ENCODE peak calls at places on chromosomes 2 and 18, in ten cellular contexts. H, J, M, Y, N, R, C, G, Q and I are unnamed samples.

GRCh38 chr18:13175754-13176210 is 42.8 kb upstream of the LDLRAD4 start:
- DNase-seq in H (peak), J (no peak), M (peak), Y (no peak), N (no peak), R (no peak), C (peak), G (no peak), Q (no peak), I (no peak)

GRCh38 chr2:10814571-10815331 is 2.2 kb upstream of the PDIA6 start:
- DNase-seq in H (no peak), J (no peak), M (peak), Y (no peak), N (no peak), R (no peak), C (no peak), G (no peak), Q (no peak), I (no peak)

GRCh38 chr2:166372046-166372445 is 3.7 kb downstream of the SCN9A start:
- DNase-seq in H (no peak), J (no peak), M (peak), Y (no peak), N (peak), R (no peak), C (peak), G (no peak), Q (no peak), I (no peak)

GRCh38 chr2:190507135-190507534 is 27.4 kb downstream of the NEMP2 start:
- DNase-seq in H (no peak), J (no peak), M (no peak), Y (no peak), N (no peak), R (no peak), C (no peak), G (no peak), Q (no peak), I (no peak)

GRCh38 chr2:83594261-83594660 is 864.8 kb downstream of the SUCLG1 start:
- DNase-seq in H (no peak), J (no peak), M (no peak), Y (no peak), N (no peak), R (no peak), C (no peak), G (peak), Q (no peak), I (no peak)

GRCh38 chr2:129762386-129763189 is 216.9 kb upstream of the RAB6C start:
- DNase-seq in H (no peak), J (no peak), M (no peak), Y (no peak), N (no peak), R (no peak), C (no peak), G (no peak), Q (no peak), I (no peak)

GRCh38 chr2:118838741-118839455 is 8.6 kb downstream of the EN1 start:
- DNase-seq in H (no peak), J (no peak), M (no peak), Y (no peak), N (no peak), R (no peak), C (no peak), G (no peak), Q (no peak), I (no peak)

GRCh38 chr2:11812466-11813100 is 66.2 kb downstream of the LPIN1 start:
- DNase-seq in H (no peak), J (no peak), M (no peak), Y (no peak), N (no peak), R (no peak), C (no peak), G (no peak), Q (no peak), I (no peak)

GRCh38 chr2:46257476-46257875 is 39.7 kb upstream of the EPAS1 start:
- DNase-seq in H (peak), J (no peak), M (no peak), Y (no peak), N (peak), R (no peak), C (no peak), G (peak), Q (peak), I (no peak)

GRCh38 chr2:128775064-128775347 is 456.3 kb upstream of the HS6ST1 start:
- DNase-seq in H (no peak), J (no peak), M (no peak), Y (no peak), N (no peak), R (no peak), C (no peak), G (no peak), Q (no peak), I (no peak)

GRCh38 chr2:223578846-223579245 is 23.3 kb downstream of the SCG2 start:
- DNase-seq in H (peak), J (no peak), M (no peak), Y (no peak), N (no peak), R (no peak), C (no peak), G (no peak), Q (no peak), I (no peak)

GRCh38 chr2:43133708-43134570 is 92.5 kb downstream of the ZFP36L2 start:
- DNase-seq in H (no peak), J (peak), M (no peak), Y (peak), N (no peak), R (no peak), C (no peak), G (no peak), Q (peak), I (no peak)
- TF ChIP-seq CTCF in H (no peak), J (no peak), M (no peak), Y (no peak), N (no peak), R (no peak), C (no peak), G (no peak), Q (peak), I (no peak)

GRCh38 chr2:15651367-15651727 is 59.7 kb downstream of the DDX1 start:
- DNase-seq in H (no peak), J (no peak), M (no peak), Y (no peak), N (no peak), R (no peak), C (no peak), G (no peak), Q (no peak), I (no peak)

GRCh38 chr2:15648593-15649525 is 57.2 kb downstream of the DDX1 start:
- DNase-seq in H (no peak), J (no peak), M (no peak), Y (no peak), N (no peak), R (no peak), C (no peak), G (no peak), Q (no peak), I (no peak)

GRCh38 chr2:15647622-15648590 is 56.2 kb downstream of the DDX1 start:
- DNase-seq in H (no peak), J (no peak), M (no peak), Y (no peak), N (no peak), R (no peak), C (no peak), G (no peak), Q (no peak), I (no peak)

GRCh38 chr2:15650616-15651366 is 59.1 kb downstream of the DDX1 start:
- DNase-seq in H (no peak), J (no peak), M (no peak), Y (no peak), N (no peak), R (no peak), C (no peak), G (no peak), Q (no peak), I (no peak)

GRCh38 chr2:15649556-15650255 is 58.0 kb downstream of the DDX1 start:
- DNase-seq in H (no peak), J (no peak), M (no peak), Y (no peak), N (no peak), R (no peak), C (no peak), G (no peak), Q (no peak), I (no peak)
- TF ChIP-seq CTCF in H (no peak), J (no peak), M (no peak), Y (no peak), N (no peak), R (no peak), C (no peak), G (no peak), Q (no peak), I (no peak)

GRCh38 chr2:240182966-240183365 is 42.5 kb upstream of the OTOS start:
- DNase-seq in H (no peak), J (no peak), M (no peak), Y (no peak), N (no peak), R (no peak), C (no peak), G (no peak), Q (no peak), I (no peak)

GRCh38 chr2:240182476-240182875 is 42.0 kb upstream of the OTOS start:
- DNase-seq in H (no peak), J (no peak), M (no peak), Y (no peak), N (no peak), R (no peak), C (no peak), G (no peak), Q (no peak), I (no peak)

GRCh38 chr2:240184198-240184590 is 43.7 kb upstream of the OTOS start:
- DNase-seq in H (no peak), J (no peak), M (no peak), Y (no peak), N (no peak), R (no peak), C (no peak), G (no peak), Q (no peak), I (no peak)

GRCh38 chr2:240184656-240185055 is 44.2 kb upstream of the OTOS start:
- DNase-seq in H (no peak), J (no peak), M (no peak), Y (no peak), N (no peak), R (no peak), C (no peak), G (no peak), Q (no peak), I (no peak)

DNA sequence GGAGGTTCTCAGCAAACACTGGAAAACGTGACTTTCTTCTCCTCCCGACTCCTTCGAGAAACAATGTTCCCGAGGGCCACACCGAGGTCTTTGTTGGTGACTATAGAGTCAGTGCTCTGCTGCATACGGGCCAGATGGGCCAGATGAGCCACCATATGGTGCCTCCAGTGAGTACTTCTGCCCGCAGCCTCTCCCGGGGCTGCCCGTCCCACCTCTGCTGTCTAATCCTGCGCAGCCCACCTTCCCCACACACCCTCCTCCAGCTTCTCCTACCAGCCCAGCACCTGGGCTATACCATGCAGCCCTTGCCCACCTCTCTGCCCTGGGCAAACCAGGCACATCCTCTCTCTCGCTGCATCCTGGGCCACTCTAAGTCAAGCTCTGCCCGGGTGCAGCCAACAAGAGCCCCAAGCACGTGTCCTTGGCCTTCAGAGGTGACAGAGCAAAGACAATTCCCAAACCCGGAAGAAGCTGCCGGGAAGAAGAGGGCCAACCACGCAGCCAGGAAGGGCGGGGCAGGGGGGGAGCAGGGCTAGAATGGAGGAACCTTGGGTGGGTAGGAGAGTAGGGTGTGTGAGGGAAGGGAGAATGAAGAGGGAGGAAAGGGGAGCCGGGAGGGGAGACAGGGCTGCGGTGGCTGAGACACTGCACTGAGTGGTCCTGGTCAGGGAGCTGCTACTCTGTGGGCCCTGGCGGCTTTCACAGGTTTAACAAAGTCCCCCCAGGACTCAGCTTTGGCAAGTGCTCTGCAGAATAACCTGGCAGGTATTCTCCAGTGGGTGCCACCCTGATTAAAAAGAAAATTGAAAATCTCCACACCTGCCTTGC is 43.1 kb upstream of the OTOS start:
- DNase-seq in H (no peak), J (no peak), M (no peak), Y (no peak), N (no peak), R (no peak), C (no peak), G (no peak), Q (no peak), I (no peak)
- TF ChIP-seq CTCF in H (no peak), J (no peak), M (no peak), Y (no peak), N (no peak), R (no peak), C (no peak), G (no peak), Q (no peak), I (no peak)

GRCh38 chr2:15748736-15749323 is 157.2 kb downstream of the DDX1 start:
- DNase-seq in H (peak), J (no peak), M (peak), Y (no peak), N (no peak), R (no peak), C (peak), G (no peak), Q (no peak), I (no peak)
- TF ChIP-seq CTCF in H (peak), J (no peak), M (peak), Y (no peak), N (peak), R (no peak), C (peak), G (peak), Q (no peak), I (peak)

GRCh38 chr2:23145460-23145859 is 239.5 kb upstream of the KLHL29 start:
- DNase-seq in H (no peak), J (no peak), M (no peak), Y (no peak), N (no peak), R (no peak), C (no peak), G (no peak), Q (no peak), I (no peak)
- TF ChIP-seq CTCF in H (no peak), J (no peak), M (no peak), Y (no peak), N (no peak), R (no peak), C (no peak), G (no peak), Q (no peak), I (no peak)

DNA sequence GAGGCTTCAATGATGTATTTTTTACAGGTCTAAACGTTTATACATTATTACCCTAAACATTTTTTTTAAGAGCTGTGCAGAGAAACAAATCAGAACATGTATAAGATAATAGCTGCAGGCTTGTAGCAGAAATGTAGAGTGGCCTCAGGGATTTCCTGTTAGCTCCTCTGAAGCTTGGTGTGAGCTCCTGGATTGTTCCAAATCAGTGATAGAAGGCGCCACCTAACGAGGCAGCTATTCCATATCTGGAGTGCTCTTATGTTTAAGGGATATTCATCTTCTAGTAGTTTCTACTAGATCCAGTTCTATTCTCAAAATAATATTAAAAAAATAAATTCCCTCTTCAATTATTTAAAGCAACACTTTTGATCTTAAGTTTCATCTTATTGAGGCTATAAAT is 93.1 kb downstream of the LRP1B start:
- DNase-seq in H (no peak), J (no peak), M (no peak), Y (no peak), N (no peak), R (no peak), C (peak), G (no peak), Q (no peak), I (no peak)
- TF ChIP-seq CTCF in H (no peak), J (no peak), M (no peak), Y (no peak), N (no peak), R (no peak), C (no peak), G (no peak), Q (no peak), I (no peak)

DNA sequence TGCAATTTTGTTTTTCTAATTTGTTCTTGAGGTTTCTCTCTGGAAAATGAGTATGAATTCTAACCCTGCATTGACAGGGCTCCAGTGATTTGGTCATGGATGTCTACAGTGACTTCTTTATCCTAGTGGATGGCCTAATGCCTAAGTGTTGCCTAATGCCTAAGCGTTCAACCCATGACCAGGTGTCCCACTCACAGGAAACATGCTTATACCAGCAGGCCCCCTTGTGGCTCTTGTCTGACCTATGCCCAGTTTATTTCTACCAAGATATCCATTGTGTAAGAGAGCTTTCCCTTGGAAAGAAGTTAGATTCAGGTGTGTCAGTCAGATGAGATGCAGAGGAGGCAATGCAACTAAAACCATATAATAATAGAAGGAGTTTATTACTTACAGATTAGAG is 77.8 kb upstream of the HNMT start:
- DNase-seq in H (no peak), J (no peak), M (peak), Y (no peak), N (no peak), R (no peak), C (peak), G (no peak), Q (no peak), I (no peak)
- TF ChIP-seq CTCF in H (no peak), J (no peak), M (peak), Y (no peak), N (no peak), R (no peak), C (no peak), G (no peak), Q (no peak), I (no peak)

GRCh38 chr2:78993518-78994148 is 31.9 kb upstream of the REG3G start:
- DNase-seq in H (no peak), J (no peak), M (no peak), Y (no peak), N (no peak), R (no peak), C (no peak), G (no peak), Q (no peak), I (no peak)

GRCh38 chr2:79001285-79001684 is 24.2 kb upstream of the REG3G start:
- DNase-seq in H (no peak), J (no peak), M (no peak), Y (no peak), N (no peak), R (no peak), C (no peak), G (no peak), Q (no peak), I (no peak)

GRCh38 chr2:78994789-78995188 is 30.7 kb upstream of the REG3G start:
- DNase-seq in H (no peak), J (no peak), M (no peak), Y (no peak), N (no peak), R (no peak), C (no peak), G (no peak), Q (no peak), I (no peak)

GRCh38 chr2:79000008-79000576 is 25.4 kb upstream of the REG3G start:
- DNase-seq in H (no peak), J (no peak), M (no peak), Y (no peak), N (no peak), R (no peak), C (no peak), G (no peak), Q (no peak), I (no peak)

DNA sequence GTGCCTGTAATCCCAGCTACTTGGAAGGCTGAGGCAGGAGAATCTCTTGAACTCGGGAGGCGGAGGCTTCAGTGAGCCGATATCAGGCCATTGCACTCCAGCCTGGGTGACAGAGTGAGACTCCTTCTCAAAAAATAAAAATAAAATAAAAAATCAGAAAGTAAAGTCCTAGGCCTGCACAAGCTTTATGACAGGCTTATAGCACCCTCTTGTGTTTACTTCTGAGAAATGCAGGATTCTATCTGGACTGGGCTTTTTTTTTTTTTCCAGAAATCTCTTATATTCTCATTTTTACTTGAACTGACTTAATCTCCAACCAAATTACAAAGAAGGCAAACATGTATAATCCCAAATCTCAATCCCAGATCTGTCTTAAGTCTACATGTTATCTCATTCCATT is 26.1 kb upstream of the REG3G start:
- DNase-seq in H (peak), J (no peak), M (no peak), Y (no peak), N (no peak), R (peak), C (peak), G (no peak), Q (no peak), I (no peak)
- TF ChIP-seq CTCF in H (peak), J (no peak), M (peak), Y (no peak), N (no peak), R (peak), C (peak), G (peak), Q (peak), I (no peak)